ENCODE peak calls at places on chromosomes 11 and 22, in six cellular contexts. K is mesenteric fat pad, F is fibroblast of pulmonary artery, L is GM06990, X is GM12878, W is occipital lobe. O is an unnamed sample.

GRCh38 chr11:43567396-43567975 is 113.1 kb upstream of the HSD17B12 start:
- DNase-seq in F (peak), X (no peak), L (no peak), W (no peak), K (no peak), O (peak)

GRCh38 chr11:122883682-122883981 is 1.1 kb downstream of the JHY start:
- DNase-seq in L (no peak), W (no peak), K (no peak), F (no peak), X (no peak), O (no peak)

GRCh38 chr11:111541209-111542061 is 915 bp downstream of the LAYN start:
- DNase-seq in W (no peak), F (peak), X (no peak), K (no peak), L (no peak), O (peak)

GRCh38 chr11:131601586-131601985 is 231.2 kb downstream of the NTM start:
- DNase-seq in X (no peak), K (no peak), L (no peak), F (no peak), W (no peak), O (no peak)

GRCh38 chr11:77619576-77620198 is 17.9 kb downstream of the CLNS1A start:
- DNase-seq in F (peak), W (no peak), L (no peak), X (peak), K (no peak), O (peak)

GRCh38 chr11:125463590-125464265 is 32.3 kb downstream of the FEZ1 start:
- DNase-seq in K (no peak), F (peak), L (no peak), X (no peak), W (no peak), O (no peak)

GRCh38 chr11:128633384-128633965 is 46.1 kb upstream of the ETS1 start:
- DNase-seq in X (no peak), F (no peak), W (no peak), K (no peak), L (no peak), O (no peak)

GRCh38 chr22:39556970-39557811 is 13.4 kb upstream of the CACNA1I start:
- DNase-seq in L (no peak), K (no peak), F (no peak), W (peak), X (no peak), O (peak)

GRCh38 chr22:27344546-27344945 is 457.0 kb downstream of the MN1 start:
- DNase-seq in W (no peak), L (no peak), X (no peak), K (no peak), F (no peak), O (no peak)

GRCh38 chr22:43078522-43078921 is 10.7 kb downstream of the TTLL1 start:
- DNase-seq in L (no peak), F (no peak), K (no peak), X (no peak), W (no peak), O (no peak)

GRCh38 chr11:16978021-16978370 is 36.2 kb downstream of the PLEKHA7 start:
- DNase-seq in L (no peak), W (no peak), K (no peak), X (no peak), F (no peak), O (no peak)

GRCh38 chr11:63490551-63491239 is at the start of gene PLAAT5:
- DNase-seq in K (no peak), F (no peak), L (no peak), X (no peak), W (no peak), O (peak)

GRCh38 chr11:133354069-133354468 is 178.2 kb downstream of the OPCML start:
- DNase-seq in W (no peak), L (no peak), X (no peak), F (no peak), K (no peak), O (no peak)

GRCh38 chr11:19344661-19345518 is 104.1 kb upstream of the E2F8 start:
- DNase-seq in F (peak), L (peak), X (no peak), K (no peak), W (peak), O (peak)

GRCh38 chr11:33542921-33543320 is 157.7 kb downstream of the C11orf91 start:
- DNase-seq in L (no peak), W (no peak), K (no peak), F (peak), X (no peak), O (peak)

GRCh38 chr11:69922015-69922595 is 102.9 kb upstream of the FGF3 start:
- DNase-seq in X (no peak), K (peak), L (no peak), F (no peak), W (no peak), O (no peak)